ENCODE peak calls at places on chromosomes 16 and 17, in four cellular contexts. F, A, Z and L are unnamed samples.

GRCh38 chr17:32281011-32281451 is 15.4 kb downstream of the RHBDL3 start:
- DNase-seq in F (no peak), A (no peak), Z (no peak), L (no peak)

GRCh38 chr16:75555213-75555706 is 792 bp downstream of the TMEM231 start:
- DNase-seq in F (peak; percentile 95), A (peak; percentile 89), Z (no peak), L (peak; percentile 87)

GRCh38 chr17:64216030-64216384 is 47.1 kb downstream of the TEX2 start:
- DNase-seq in F (no peak), A (no peak), Z (no peak), L (no peak)

GRCh38 chr16:86616906-86617305 is 38.6 kb downstream of the FOXL1 start:
- DNase-seq in F (no peak), A (no peak), Z (no peak), L (no peak)

GRCh38 chr17:72656114-72656763 is 436.2 kb downstream of the SLC39A11 start:
- DNase-seq in F (no peak), A (no peak), Z (no peak), L (no peak)

GRCh38 chr17:77186141-77186604 is 45.4 kb downstream of the SEC14L1 start:
- DNase-seq in F (no peak), A (no peak), Z (no peak), L (no peak)

GRCh38 chr17:68909066-68909465 is 46.1 kb downstream of the ABCA8 start:
- DNase-seq in F (peak; percentile 51), A (peak; percentile 16), Z (peak; percentile 16), L (no peak)

GRCh38 chr16:80265624-80266306 is 275.0 kb upstream of the DYNLRB2 start:
- DNase-seq in F (no peak), A (peak; percentile 99), Z (no peak), L (no peak)

GRCh38 chr16:77387075-77387474 is 47.8 kb downstream of the ADAMTS18 start:
- DNase-seq in F (no peak), A (no peak), Z (no peak), L (no peak)

GRCh38 chr17:3904486-3904885 is 11.6 kb upstream of the CAMKK1 start:
- DNase-seq in F (no peak), A (no peak), Z (no peak), L (no peak)

GRCh38 chr17:76582660-76583059 is 3.0 kb downstream of the ST6GALNAC2 start:
- DNase-seq in F (no peak), A (no peak), Z (no peak), L (no peak)

GRCh38 chr16:17590711-17591654 is 120.2 kb upstream of the XYLT1 start:
- DNase-seq in F (peak; percentile 60), A (no peak), Z (no peak), L (no peak)
- TF ChIP-seq SP1 in F (no peak), A (no peak), Z (no peak), L (no peak)

GRCh38 chr16:20933589-20933988 is 33.0 kb downstream of the LYRM1 start:
- DNase-seq in F (no peak), A (no peak), Z (no peak), L (no peak)

GRCh38 chr16:20925780-20926179 is 25.2 kb downstream of the LYRM1 start:
- DNase-seq in F (no peak), A (peak; percentile 65), Z (no peak), L (no peak)

GRCh38 chr16:20923876-20924275 is 23.3 kb downstream of the LYRM1 start:
- DNase-seq in F (no peak), A (no peak), Z (no peak), L (no peak)

GRCh38 chr16:20931066-20931465 is 30.5 kb downstream of the LYRM1 start:
- DNase-seq in F (no peak), A (no peak), Z (no peak), L (no peak)

DNA sequence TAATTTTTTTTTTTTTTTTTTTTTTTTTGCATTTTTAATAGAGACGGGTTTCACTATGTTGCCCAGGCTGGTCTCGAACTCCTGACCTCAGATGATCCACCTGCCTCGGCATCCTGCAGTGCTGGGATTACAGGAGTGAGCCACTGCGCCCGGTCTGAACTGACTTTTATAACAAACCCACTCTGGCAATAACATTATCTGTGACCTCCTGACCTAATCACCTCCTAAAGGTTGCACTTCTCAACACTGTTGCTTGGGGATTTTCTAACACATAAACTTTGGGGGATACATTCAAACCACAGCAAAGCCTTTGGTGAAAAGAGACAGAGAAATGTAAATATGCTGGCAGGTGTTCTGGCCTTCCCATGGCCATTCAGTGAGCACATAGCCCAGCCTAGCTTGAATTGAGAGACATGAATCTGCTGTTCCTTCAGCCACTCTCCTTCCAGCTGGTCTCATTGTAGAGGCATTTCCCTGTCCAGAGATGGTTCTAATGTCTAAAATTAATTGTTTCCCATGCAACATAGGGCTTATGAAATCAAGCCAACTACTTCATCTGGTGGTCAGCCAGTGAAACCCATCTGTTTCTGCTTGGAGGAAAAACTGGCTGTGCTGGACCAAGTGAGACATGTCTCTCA is 28.3 kb downstream of the LYRM1 start:
- DNase-seq in F (no peak), A (no peak), Z (no peak), L (no peak)
- TF ChIP-seq TARDBP in F (no peak), A (no peak), Z (no peak), L (no peak)

GRCh38 chr17:13367154-13367553 is 234.6 kb downstream of the HS3ST3A1 start:
- DNase-seq in F (no peak), A (no peak), Z (no peak), L (no peak)

GRCh38 chr17:13374203-13375143 is 227.3 kb downstream of the HS3ST3A1 start:
- DNase-seq in F (no peak), A (no peak), Z (no peak), L (no peak)

GRCh38 chr17:13372432-13372831 is 229.3 kb downstream of the HS3ST3A1 start:
- DNase-seq in F (no peak), A (no peak), Z (no peak), L (no peak)
- TF ChIP-seq SP1 in F (no peak), A (no peak), Z (no peak), L (no peak)

DNA sequence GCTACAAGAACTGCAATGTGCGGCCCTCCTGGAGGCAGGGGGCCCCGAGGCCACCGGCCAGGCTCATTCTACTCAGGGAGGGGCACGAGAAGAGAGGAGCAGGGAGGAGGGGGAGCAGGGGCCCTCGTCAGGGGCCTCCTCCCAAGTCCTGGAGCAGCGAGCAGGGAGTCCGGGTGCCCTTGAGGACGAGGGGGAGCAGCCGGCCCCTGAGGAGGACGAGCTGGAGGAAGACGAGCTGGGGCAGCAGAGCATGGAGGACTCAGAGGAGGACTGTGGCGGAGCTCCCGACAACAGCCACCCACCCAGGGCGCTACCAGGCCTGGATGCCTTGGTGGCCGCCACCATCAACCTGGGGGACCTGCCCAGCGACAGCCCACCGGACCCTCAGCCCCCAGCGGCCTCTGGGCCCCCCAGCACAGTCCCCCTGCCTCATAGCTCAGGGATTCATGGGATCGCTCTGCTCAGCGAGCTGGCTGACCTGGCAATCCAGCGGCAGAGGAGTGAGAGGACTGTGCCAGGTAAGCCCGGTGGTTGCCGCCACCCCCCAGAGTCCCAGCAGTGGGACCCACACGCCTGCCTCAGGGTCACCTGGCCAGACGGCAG is 52.2 kb downstream of the BAHCC1 start:
- DNase-seq in F (no peak), A (no peak), Z (no peak), L (no peak)
- TF ChIP-seq TARDBP in F (no peak), A (no peak), Z (no peak), L (no peak)

DNA sequence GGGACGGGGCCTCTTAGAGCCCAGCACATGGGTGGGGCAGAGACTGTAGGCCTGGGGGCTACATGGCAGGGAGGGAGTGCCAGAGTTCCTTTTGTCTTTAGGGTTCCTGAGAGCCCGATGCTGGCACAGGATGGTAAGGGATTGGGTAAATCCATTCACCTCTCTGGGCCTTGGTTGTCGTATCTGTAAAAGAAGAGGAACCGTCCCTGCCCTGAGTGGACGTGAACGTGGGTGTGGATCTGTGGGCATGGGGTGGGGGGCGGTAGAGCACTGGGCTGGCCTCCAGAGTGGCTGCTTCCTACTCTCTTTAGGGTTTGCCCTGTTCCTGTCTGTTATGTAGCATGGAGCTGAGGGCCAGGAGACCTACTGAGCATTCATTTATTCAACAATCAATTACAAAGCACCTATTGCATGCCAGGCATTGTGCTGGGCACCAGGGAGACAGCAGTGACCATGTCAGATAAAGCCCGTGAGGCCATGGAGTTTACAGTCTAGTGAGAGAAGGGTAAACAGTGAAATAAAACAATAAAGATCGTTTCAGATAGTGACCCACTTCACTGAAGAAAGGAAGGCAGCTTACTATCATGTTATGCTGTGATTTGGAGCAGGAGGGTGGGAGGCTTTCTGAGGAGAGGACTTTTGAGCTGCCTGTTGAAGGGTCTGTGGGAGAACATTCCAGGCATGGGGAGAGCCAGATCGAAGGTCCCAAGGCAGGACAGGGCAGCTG is 13.1 kb upstream of the TCAP start:
- DNase-seq in F (no peak), A (no peak), Z (no peak), L (no peak)
- TF ChIP-seq SP1 in F (no peak), A (no peak), Z (no peak), L (no peak)

DNA sequence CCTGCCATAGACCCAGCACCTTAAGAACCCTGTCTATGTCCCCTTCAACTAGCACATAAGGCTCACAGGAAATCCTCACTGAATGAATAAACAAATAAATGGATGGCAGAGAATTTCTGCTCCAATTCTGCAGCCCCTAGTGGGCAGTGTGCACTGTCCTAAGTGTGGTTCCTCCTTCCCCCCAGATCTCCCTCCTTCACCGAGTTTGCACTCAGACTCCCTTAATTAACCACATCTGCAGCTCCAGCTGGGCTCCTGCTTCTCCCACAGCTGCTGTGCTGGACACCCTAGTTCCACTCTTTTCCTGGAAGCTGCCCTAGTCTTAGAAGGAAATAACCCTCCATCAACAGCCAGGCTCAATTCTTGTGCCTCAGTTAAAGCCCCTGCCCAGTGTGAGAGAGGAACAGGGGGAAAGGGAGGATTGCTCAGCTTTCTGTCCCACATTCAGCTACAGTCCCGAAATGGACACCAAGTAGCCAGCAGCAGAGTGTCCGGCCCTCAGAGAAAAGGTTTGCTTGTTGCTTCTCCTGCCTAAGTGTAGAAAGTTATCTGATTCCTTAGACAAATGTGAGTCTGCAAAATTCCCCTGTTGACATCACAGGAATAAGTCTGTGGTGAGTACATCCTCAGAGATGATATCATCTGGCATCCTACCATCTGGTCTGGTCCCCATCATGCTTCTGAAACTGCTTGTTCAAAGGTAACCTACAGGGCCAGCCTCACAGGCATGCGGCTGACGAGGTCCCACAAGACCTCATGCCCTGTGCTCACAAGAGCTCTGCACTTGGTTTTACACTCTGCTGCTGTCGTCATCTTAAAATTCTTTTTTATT is 12.3 kb downstream of the LRRC3C start:
- DNase-seq in F (peak; percentile 60), A (no peak), Z (peak; percentile 71), L (peak; percentile 23)
- TF ChIP-seq TARDBP in F (no peak), A (no peak), Z (no peak), L (no peak)

GRCh38 chr17:45784583-45785372 is 658 bp downstream of the CRHR1 start:
- DNase-seq in F (peak; percentile 64), A (peak; percentile 24), Z (no peak), L (peak; percentile 60)

GRCh38 chr17:45780921-45781320 is 3.2 kb upstream of the CRHR1 start:
- DNase-seq in F (no peak), A (no peak), Z (no peak), L (no peak)

GRCh38 chr17:45783593-45784292 is 377 bp upstream of the CRHR1 start:
- DNase-seq in F (peak; percentile 12), A (no peak), Z (no peak), L (peak; percentile 70)

GRCh38 chr17:45784293-45784582 is at the start of gene CRHR1:
- DNase-seq in F (no peak), A (no peak), Z (no peak), L (no peak)

GRCh38 chr17:45782889-45783592 is 1.1 kb upstream of the CRHR1 start:
- DNase-seq in F (peak; percentile 28), A (no peak), Z (no peak), L (peak; percentile 91)
- TF ChIP-seq SP1 in F (no peak), A (no peak), Z (no peak), L (no peak)

GRCh38 chr17:7987112-7987893 is 15.1 kb upstream of the GUCY2D start:
- DNase-seq in F (no peak), A (no peak), Z (no peak), L (no peak)
- TF ChIP-seq TARDBP in F (no peak), A (no peak), Z (no peak), L (no peak)